ENCODE peak calls at places on chromosomes 6 and 20, in five cellular contexts. B is CD8-positive, alpha-beta memory T cell; L is AG20443; K is tibial artery; A is iris pigment epithelial cell. O is an unnamed sample.

GRCh38 chr20:33181482-33182093 is 13.6 kb downstream of the BPIFA2 start:
- DNase-seq in B (no peak), L (no peak), K (no peak), A (no peak), O (no peak)

GRCh38 chr6:127811939-127812338 is 88.9 kb downstream of the THEMIS start:
- DNase-seq in B (no peak), L (no peak), K (no peak), A (no peak), O (no peak)

GRCh38 chr6:156953125-156953477 is 175.9 kb downstream of the ARID1B start:
- DNase-seq in B (no peak), L (no peak), K (no peak), A (no peak), O (no peak)

GRCh38 chr6:24274441-24275083 is 83.3 kb downstream of the DCDC2 start:
- DNase-seq in B (no peak), L (peak), K (no peak), A (peak), O (no peak)

GRCh38 chr6:45504947-45505346 is 127.2 kb upstream of the SUPT3H start:
- DNase-seq in B (no peak), L (peak), K (no peak), A (peak), O (no peak)

GRCh38 chr6:163301721-163302635 is 112.5 kb upstream of the QKI start:
- DNase-seq in B (no peak), L (no peak), K (no peak), A (no peak), O (no peak)

GRCh38 chr20:62692176-62692575 is 16.5 kb upstream of the NTSR1 start:
- DNase-seq in B (no peak), L (no peak), K (no peak), A (no peak), O (no peak)

GRCh38 chr6:125611573-125612399 is 137.6 kb upstream of the HEY2 start:
- DNase-seq in B (no peak), L (peak), K (peak), A (peak), O (no peak)

GRCh38 chr20:25543068-25543467 is 42.3 kb downstream of the NINL start:
- DNase-seq in B (no peak), L (peak), K (no peak), A (peak), O (no peak)

O was measured in activated CD4-positive, CD25-positive, alpha-beta regulatory T cell treated with anti-CD3 and anti-CD28 coated beads, Interleukin-2, amount 50 U/mL, for 72 hours.